ENCODE peak calls at places on chromosomes 12 and 14, in eight cellular contexts. One of them, this sample, is unnamed. For H3K9me3, the result is how much of the 10 kb centered on the place peaks cover.

GRCh38 chr14:72633551-72633950 is 260.4 kb downstream of the DPF3 start:
- DNase-seq in lower lobe of right lung: no peak
- DNase-seq in thyroid gland: no peak
- DNase-seq in hepatocyte: no peak
- DNase-seq in IMR-90: no peak
- DNase-seq in lung: peak
- DNase-seq in aorta: no peak
- DNase-seq in WERI-Rb-1: no peak
- DNase-seq in this sample: no peak

GRCh38 chr14:72420749-72421452 is 473.0 kb downstream of the DPF3 start:
- DNase-seq in lower lobe of right lung: peak
- DNase-seq in thyroid gland: peak
- DNase-seq in hepatocyte: peak
- DNase-seq in IMR-90: peak
- DNase-seq in lung: peak
- DNase-seq in aorta: peak
- DNase-seq in WERI-Rb-1: peak
- DNase-seq in this sample: peak

GRCh38 chr12:6915023-6915788 is 826 bp downstream of the ENO2 start:
- DNase-seq in lower lobe of right lung: peak
- DNase-seq in thyroid gland: peak
- DNase-seq in hepatocyte: no peak
- DNase-seq in IMR-90: no peak
- DNase-seq in lung: no peak
- DNase-seq in aorta: peak
- DNase-seq in WERI-Rb-1: peak
- DNase-seq in this sample: no peak

GRCh38 chr14:78088941-78089340 is 81.2 kb upstream of the NRXN3 start:
- DNase-seq in lower lobe of right lung: no peak
- DNase-seq in thyroid gland: no peak
- DNase-seq in hepatocyte: no peak
- DNase-seq in IMR-90: no peak
- DNase-seq in lung: no peak
- DNase-seq in aorta: no peak
- DNase-seq in WERI-Rb-1: peak
- DNase-seq in this sample: peak

GRCh38 chr14:99681101-99681831 is 2.8 kb upstream of the CYP46A1 start:
- DNase-seq in lower lobe of right lung: no peak
- DNase-seq in thyroid gland: peak
- DNase-seq in hepatocyte: no peak
- DNase-seq in IMR-90: no peak
- DNase-seq in lung: no peak
- DNase-seq in aorta: peak
- DNase-seq in WERI-Rb-1: no peak
- DNase-seq in this sample: no peak

GRCh38 chr14:71036433-71036832 is 129.2 kb downstream of the PCNX1 start:
- DNase-seq in lower lobe of right lung: no peak
- DNase-seq in thyroid gland: no peak
- DNase-seq in hepatocyte: no peak
- DNase-seq in IMR-90: no peak
- DNase-seq in lung: no peak
- DNase-seq in aorta: no peak
- DNase-seq in WERI-Rb-1: no peak
- DNase-seq in this sample: no peak

GRCh38 chr12:25784669-25785068 is 173.8 kb upstream of the RASSF8 start:
- DNase-seq in lower lobe of right lung: no peak
- DNase-seq in thyroid gland: no peak
- DNase-seq in hepatocyte: no peak
- DNase-seq in IMR-90: no peak
- DNase-seq in lung: no peak
- DNase-seq in aorta: no peak
- DNase-seq in WERI-Rb-1: no peak
- DNase-seq in this sample: no peak

GRCh38 chr12:68497702-68498101 is 113.0 kb upstream of the RAP1B start:
- DNase-seq in lower lobe of right lung: no peak
- DNase-seq in thyroid gland: no peak
- DNase-seq in hepatocyte: no peak
- DNase-seq in IMR-90: peak
- DNase-seq in lung: no peak
- DNase-seq in aorta: no peak
- DNase-seq in WERI-Rb-1: no peak
- DNase-seq in this sample: peak

GRCh38 chr12:107130830-107131760 is 37.7 kb upstream of the CRY1 start:
- DNase-seq in lower lobe of right lung: no peak
- DNase-seq in thyroid gland: peak
- DNase-seq in hepatocyte: peak
- DNase-seq in IMR-90: no peak
- DNase-seq in lung: no peak
- DNase-seq in aorta: no peak
- DNase-seq in WERI-Rb-1: peak
- DNase-seq in this sample: peak

GRCh38 chr14:21528381-21529348 is 2.5 kb upstream of the SALL2 start:
- DNase-seq in lower lobe of right lung: no peak
- DNase-seq in thyroid gland: no peak
- DNase-seq in hepatocyte: peak
- DNase-seq in IMR-90: peak
- DNase-seq in lung: no peak
- DNase-seq in aorta: no peak
- DNase-seq in WERI-Rb-1: no peak
- DNase-seq in this sample: no peak

GRCh38 chr14:69657961-69658360 is 46.6 kb downstream of the SUSD6 start:
- DNase-seq in lower lobe of right lung: peak
- DNase-seq in thyroid gland: peak
- DNase-seq in hepatocyte: peak
- DNase-seq in IMR-90: peak
- DNase-seq in lung: peak
- DNase-seq in aorta: no peak
- DNase-seq in WERI-Rb-1: no peak
- DNase-seq in this sample: no peak

GRCh38 chr14:105474478-105475268 is at the start of gene CRIP2:
- DNase-seq in lower lobe of right lung: no peak
- DNase-seq in thyroid gland: peak
- DNase-seq in hepatocyte: peak
- DNase-seq in IMR-90: peak
- DNase-seq in lung: no peak
- DNase-seq in aorta: no peak
- DNase-seq in WERI-Rb-1: peak
- DNase-seq in this sample: peak

GRCh38 chr12:82788594-82788993 is 101.9 kb downstream of the TMTC2 start:
- DNase-seq in lower lobe of right lung: no peak
- DNase-seq in thyroid gland: no peak
- DNase-seq in hepatocyte: no peak
- DNase-seq in IMR-90: no peak
- DNase-seq in lung: no peak
- DNase-seq in aorta: no peak
- DNase-seq in WERI-Rb-1: no peak
- DNase-seq in this sample: no peak

GRCh38 chr14:77542349-77543239 is 44.0 kb upstream of the ISM2 start:
- DNase-seq in lower lobe of right lung: no peak
- DNase-seq in thyroid gland: no peak
- DNase-seq in hepatocyte: peak
- DNase-seq in IMR-90: no peak
- DNase-seq in lung: no peak
- DNase-seq in aorta: no peak
- DNase-seq in WERI-Rb-1: no peak
- DNase-seq in this sample: peak

GRCh38 chr14:40098468-40098867 is 666.2 kb upstream of the FBXO33 start:
- DNase-seq in lower lobe of right lung: no peak
- DNase-seq in thyroid gland: no peak
- DNase-seq in hepatocyte: no peak
- DNase-seq in IMR-90: no peak
- DNase-seq in lung: no peak
- DNase-seq in aorta: no peak
- DNase-seq in WERI-Rb-1: no peak
- DNase-seq in this sample: no peak

DNA sequence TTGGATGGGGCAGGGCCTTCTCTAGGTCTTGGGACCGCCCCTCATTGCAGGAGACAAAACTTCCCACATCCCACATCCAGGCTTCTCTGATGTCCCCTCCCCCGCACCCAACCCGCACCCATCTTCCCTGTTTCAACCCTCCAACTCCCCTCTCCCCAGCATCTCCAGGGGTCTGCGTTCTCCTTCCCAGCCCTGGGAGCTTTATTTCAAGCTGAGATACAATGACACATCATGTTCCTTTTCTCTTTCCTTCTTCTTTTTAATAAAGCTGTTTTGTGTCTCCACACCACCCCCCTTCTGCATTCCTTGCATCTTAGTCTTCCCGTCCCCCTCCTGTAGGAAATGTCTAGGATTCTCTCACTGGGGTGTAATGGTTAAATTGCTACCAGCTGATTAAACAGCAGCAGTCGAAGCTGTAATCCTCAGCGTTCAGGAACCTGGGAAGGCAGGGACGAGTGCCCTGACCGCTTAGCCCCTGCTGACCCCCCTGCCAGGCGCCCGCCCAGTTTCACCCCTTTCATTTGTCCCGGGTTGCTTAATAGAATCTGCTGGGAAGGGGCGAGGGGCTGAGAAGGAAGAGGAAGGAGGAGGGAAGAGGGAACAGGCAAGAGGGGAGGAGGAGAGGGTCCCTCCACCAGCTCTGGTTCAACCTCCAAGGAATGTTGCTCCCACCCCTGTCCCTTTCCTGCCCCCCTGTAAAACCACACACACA is 104.4 kb upstream of the MED13L start:
- DNase-seq in lower lobe of right lung: no peak
- DNase-seq in thyroid gland: no peak
- DNase-seq in hepatocyte: peak
- DNase-seq in IMR-90: peak
- DNase-seq in lung: no peak
- DNase-seq in aorta: peak
- DNase-seq in WERI-Rb-1: peak
- DNase-seq in this sample: peak
- H3K4me3 ChIP-seq in lower lobe of right lung: no peak
- H3K4me3 ChIP-seq in thyroid gland: no peak
- H3K4me3 ChIP-seq in hepatocyte: no peak
- H3K4me3 ChIP-seq in IMR-90: no peak
- H3K4me3 ChIP-seq in lung: no peak
- H3K4me3 ChIP-seq in aorta: no peak
- H3K4me3 ChIP-seq in WERI-Rb-1: no peak
- H3K4me3 ChIP-seq in this sample: peak

GRCh38 chr14:61139006-61139599 is 142.0 kb downstream of the TMEM30B start:
- DNase-seq in lower lobe of right lung: no peak
- DNase-seq in thyroid gland: no peak
- DNase-seq in hepatocyte: no peak
- DNase-seq in IMR-90: no peak
- DNase-seq in lung: no peak
- DNase-seq in aorta: no peak
- DNase-seq in WERI-Rb-1: no peak
- DNase-seq in this sample: no peak
- H3K9me3 ChIP-seq in lower lobe of right lung: under half
- H3K9me3 ChIP-seq in thyroid gland: under half
- H3K9me3 ChIP-seq in hepatocyte: under half
- H3K9me3 ChIP-seq in IMR-90: under half
- H3K9me3 ChIP-seq in lung: under half
- H3K9me3 ChIP-seq in aorta: under half
- H3K9me3 ChIP-seq in WERI-Rb-1: under half
- H3K9me3 ChIP-seq in this sample: under half

DNA sequence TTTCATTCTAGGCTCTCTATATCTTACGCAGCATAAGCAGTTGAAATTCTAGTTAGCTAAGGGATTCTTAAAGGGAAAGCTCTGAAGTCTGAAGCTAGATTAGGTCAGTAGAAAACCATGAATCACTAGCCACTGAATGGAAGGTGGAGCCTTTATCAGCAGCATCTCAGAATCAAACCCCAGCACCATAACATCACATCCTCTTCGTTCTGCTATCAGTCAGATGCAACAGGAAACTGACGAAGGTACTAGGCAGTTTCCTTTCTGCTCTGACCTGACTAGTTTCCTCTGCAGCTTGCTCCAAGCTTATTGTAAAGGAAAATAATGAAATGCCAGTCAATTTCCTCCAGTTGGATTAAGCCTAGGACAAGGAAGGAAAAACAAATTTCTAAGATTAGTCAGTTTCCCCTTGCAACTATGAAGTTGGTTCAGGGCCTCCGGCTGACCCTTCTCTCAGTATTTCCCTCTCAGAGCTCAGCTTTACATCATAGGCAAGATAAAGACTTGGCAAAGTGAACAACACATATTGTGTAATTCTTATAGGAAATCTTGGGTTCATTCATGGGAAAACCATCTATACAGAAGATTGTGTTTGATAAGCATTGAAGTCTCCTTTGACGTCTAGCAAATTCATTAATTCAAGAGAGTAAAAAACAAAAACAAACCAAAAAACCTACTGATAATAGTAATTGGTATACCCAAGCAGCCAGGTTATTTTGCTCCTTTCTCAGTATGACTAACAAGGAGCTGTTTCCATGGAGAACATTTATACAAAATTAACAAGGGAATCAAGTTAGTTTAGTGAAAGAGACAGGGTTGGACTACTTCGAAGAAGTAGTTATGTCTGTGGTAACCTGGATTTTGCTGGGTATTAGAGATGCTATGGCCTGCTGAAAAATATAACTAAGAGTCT is 43.4 kb upstream of the CFAP54 start:
- DNase-seq in lower lobe of right lung: no peak
- DNase-seq in thyroid gland: no peak
- DNase-seq in hepatocyte: no peak
- DNase-seq in IMR-90: peak
- DNase-seq in lung: no peak
- DNase-seq in aorta: no peak
- DNase-seq in WERI-Rb-1: no peak
- DNase-seq in this sample: no peak
- H3K27ac ChIP-seq in lower lobe of right lung: peak
- H3K27ac ChIP-seq in thyroid gland: peak
- H3K27ac ChIP-seq in hepatocyte: peak
- H3K27ac ChIP-seq in IMR-90: peak
- H3K27ac ChIP-seq in lung: no peak
- H3K27ac ChIP-seq in aorta: no peak
- H3K27ac ChIP-seq in WERI-Rb-1: no peak
- H3K27ac ChIP-seq in this sample: no peak

GRCh38 chr12:34341362-34341733 is 319.1 kb downstream of the ALG10 start:
- DNase-seq in lower lobe of right lung: no peak
- DNase-seq in thyroid gland: no peak
- DNase-seq in hepatocyte: no peak
- DNase-seq in IMR-90: no peak
- DNase-seq in lung: no peak
- DNase-seq in aorta: no peak
- DNase-seq in WERI-Rb-1: no peak
- DNase-seq in this sample: no peak

GRCh38 chr12:34343766-34344165 is 321.5 kb downstream of the ALG10 start:
- DNase-seq in lower lobe of right lung: no peak
- DNase-seq in thyroid gland: no peak
- DNase-seq in hepatocyte: no peak
- DNase-seq in IMR-90: no peak
- DNase-seq in lung: no peak
- DNase-seq in aorta: no peak
- DNase-seq in WERI-Rb-1: no peak
- DNase-seq in this sample: no peak

GRCh38 chr12:34340534-34341361 is 318.5 kb downstream of the ALG10 start:
- DNase-seq in lower lobe of right lung: no peak
- DNase-seq in thyroid gland: no peak
- DNase-seq in hepatocyte: no peak
- DNase-seq in IMR-90: no peak
- DNase-seq in lung: no peak
- DNase-seq in aorta: no peak
- DNase-seq in WERI-Rb-1: no peak
- DNase-seq in this sample: no peak

GRCh38 chr12:34343345-34343744 is 321.0 kb downstream of the ALG10 start:
- DNase-seq in lower lobe of right lung: no peak
- DNase-seq in thyroid gland: no peak
- DNase-seq in hepatocyte: no peak
- DNase-seq in IMR-90: no peak
- DNase-seq in lung: no peak
- DNase-seq in aorta: no peak
- DNase-seq in WERI-Rb-1: no peak
- DNase-seq in this sample: no peak

GRCh38 chr12:34342048-34342447 is 319.8 kb downstream of the ALG10 start:
- DNase-seq in lower lobe of right lung: no peak
- DNase-seq in thyroid gland: no peak
- DNase-seq in hepatocyte: no peak
- DNase-seq in IMR-90: no peak
- DNase-seq in lung: no peak
- DNase-seq in aorta: no peak
- DNase-seq in WERI-Rb-1: no peak
- DNase-seq in this sample: no peak
- H3K4me3 ChIP-seq in lower lobe of right lung: no peak
- H3K4me3 ChIP-seq in thyroid gland: no peak
- H3K4me3 ChIP-seq in hepatocyte: no peak
- H3K4me3 ChIP-seq in IMR-90: no peak
- H3K4me3 ChIP-seq in lung: no peak
- H3K4me3 ChIP-seq in aorta: no peak
- H3K4me3 ChIP-seq in WERI-Rb-1: no peak
- H3K4me3 ChIP-seq in this sample: no peak

This sample was measured in SJCRH30.